ENCODE peak calls at places on chromosomes 1 and 21, in six cellular contexts. One of them, this sample, is unnamed.

GRCh38 chr1:87170151-87170550 is 158.5 kb upstream of the LMO4 start:
- DNase-seq in foreskin fibroblast: no peak
- DNase-seq in skeletal muscle cell: peak
- DNase-seq in GM13976: no peak
- DNase-seq in Peyer's patch: no peak
- DNase-seq in amniotic epithelial cell: no peak
- DNase-seq in this sample: no peak

GRCh38 chr1:22636927-22637326 is 499 bp downstream of the C1QA start:
- DNase-seq in GM13976: no peak
- DNase-seq in Peyer's patch: no peak
- DNase-seq in foreskin fibroblast: no peak
- DNase-seq in skeletal muscle cell: no peak
- DNase-seq in amniotic epithelial cell: no peak
- DNase-seq in this sample: no peak

GRCh38 chr1:33096358-33097005 is 15.5 kb downstream of the AZIN2 start:
- DNase-seq in GM13976: no peak
- DNase-seq in amniotic epithelial cell: peak
- DNase-seq in Peyer's patch: peak
- DNase-seq in foreskin fibroblast: no peak
- DNase-seq in skeletal muscle cell: peak
- DNase-seq in this sample: peak

GRCh38 chr1:33055210-33055991 is 18.7 kb upstream of the AK2 start:
- DNase-seq in foreskin fibroblast: peak
- DNase-seq in Peyer's patch: peak
- DNase-seq in GM13976: peak
- DNase-seq in skeletal muscle cell: peak
- DNase-seq in amniotic epithelial cell: peak
- DNase-seq in this sample: peak

GRCh38 chr1:84996846-84997666 is at the start of gene MCOLN2:
- DNase-seq in GM13976: peak
- DNase-seq in skeletal muscle cell: no peak
- DNase-seq in amniotic epithelial cell: no peak
- DNase-seq in foreskin fibroblast: peak
- DNase-seq in Peyer's patch: peak
- DNase-seq in this sample: peak

GRCh38 chr1:248807067-248807737 is 18.5 kb downstream of the SH3BP5L start:
- DNase-seq in GM13976: peak
- DNase-seq in amniotic epithelial cell: peak
- DNase-seq in skeletal muscle cell: no peak
- DNase-seq in Peyer's patch: peak
- DNase-seq in foreskin fibroblast: no peak
- DNase-seq in this sample: peak

GRCh38 chr21:36097427-36098230 is 27.8 kb downstream of the CBR1 start:
- DNase-seq in Peyer's patch: no peak
- DNase-seq in skeletal muscle cell: no peak
- DNase-seq in amniotic epithelial cell: peak
- DNase-seq in foreskin fibroblast: peak
- DNase-seq in GM13976: peak
- DNase-seq in this sample: peak

GRCh38 chr1:186680031-186681012 is at the start of gene PTGS2:
- DNase-seq in amniotic epithelial cell: peak
- DNase-seq in GM13976: peak
- DNase-seq in Peyer's patch: peak
- DNase-seq in foreskin fibroblast: peak
- DNase-seq in skeletal muscle cell: peak
- DNase-seq in this sample: peak

GRCh38 chr1:104785575-104786187 is 1036.0 kb downstream of the AMY1C start:
- DNase-seq in foreskin fibroblast: no peak
- DNase-seq in GM13976: no peak
- DNase-seq in amniotic epithelial cell: no peak
- DNase-seq in Peyer's patch: no peak
- DNase-seq in skeletal muscle cell: no peak
- DNase-seq in this sample: no peak

GRCh38 chr1:30600706-30601105 is 122.7 kb downstream of the MATN1 start:
- DNase-seq in GM13976: no peak
- DNase-seq in Peyer's patch: no peak
- DNase-seq in amniotic epithelial cell: no peak
- DNase-seq in skeletal muscle cell: no peak
- DNase-seq in foreskin fibroblast: no peak
- DNase-seq in this sample: no peak

GRCh38 chr1:230827081-230827681 is 41.1 kb downstream of the C1orf198 start:
- DNase-seq in skeletal muscle cell: peak
- DNase-seq in Peyer's patch: no peak
- DNase-seq in GM13976: peak
- DNase-seq in amniotic epithelial cell: no peak
- DNase-seq in foreskin fibroblast: peak
- DNase-seq in this sample: peak

GRCh38 chr1:14340244-14340800 is 258.2 kb upstream of the KAZN start:
- DNase-seq in foreskin fibroblast: no peak
- DNase-seq in GM13976: no peak
- DNase-seq in skeletal muscle cell: no peak
- DNase-seq in Peyer's patch: no peak
- DNase-seq in amniotic epithelial cell: no peak
- DNase-seq in this sample: peak

This sample was measured in iris pigment epithelial cell.